ENCODE peak calls at places on chromosomes 11 and 22, in ten cellular contexts. T is dorsolateral prefrontal cortex; R is HFF-Myc; B is esophagus muscularis mucosa; Y is Peyer's patch; I is CD8-positive, alpha-beta T cell; U is natural killer cell; N is fibroblast of the aortic adventitia; L is astrocyte of the spinal cord; O is stomach. W is an unnamed sample.
A peak's percentile ranks its signal among the peaks of the same experiment; 100 is the strongest.

GRCh38 chr11:124274000-124274399 is 17.8 kb downstream of the OR8G5 start:
- DNase-seq in T (no peak), R (no peak), B (no peak), Y (no peak), I (no peak), U (no peak), N (no peak), L (no peak), O (no peak), W (no peak)

GRCh38 chr11:98155696-98156095 is 865.1 kb upstream of the CNTN5 start:
- DNase-seq in T (no peak), R (no peak), B (no peak), Y (no peak), I (no peak), U (no peak), N (no peak), L (no peak), O (no peak), W (no peak)

GRCh38 chr11:17498058-17498457 is 21.4 kb upstream of the ABCC8 start:
- DNase-seq in T (peak; percentile 25), R (no peak), B (no peak), Y (peak; percentile 51), I (no peak), U (no peak), N (no peak), L (no peak), O (no peak), W (no peak)

GRCh38 chr11:61742391-61742790 is 10.0 kb upstream of the MYRF start:
- DNase-seq in T (no peak), R (no peak), B (no peak), Y (no peak), I (no peak), U (no peak), N (no peak), L (no peak), O (no peak), W (no peak)

GRCh38 chr11:29173660-29174062 is 843.2 kb downstream of the KCNA4 start:
- DNase-seq in T (no peak), R (peak; percentile 5), B (no peak), Y (no peak), I (no peak), U (no peak), N (peak; percentile 95), L (peak; percentile 93), O (no peak), W (peak; percentile 71)

GRCh38 chr11:41316726-41317125 is 142.7 kb downstream of the LRRC4C start:
- DNase-seq in T (no peak), R (no peak), B (no peak), Y (no peak), I (no peak), U (no peak), N (no peak), L (peak; percentile 56), O (no peak), W (no peak)

GRCh38 chr11:61598886-61599868 is 18.3 kb upstream of the SYT7 start:
- DNase-seq in T (no peak), R (no peak), B (no peak), Y (no peak), I (no peak), U (no peak), N (peak; percentile 86), L (peak; percentile 55), O (no peak), W (no peak)

GRCh38 chr11:117750357-117750756 is 46.7 kb downstream of the DSCAML1 start:
- DNase-seq in T (no peak), R (no peak), B (no peak), Y (no peak), I (no peak), U (no peak), N (no peak), L (no peak), O (no peak), W (no peak)

GRCh38 chr22:38837414-38837813 is 6.4 kb downstream of the NPTXR start:
- DNase-seq in T (no peak), R (no peak), B (no peak), Y (no peak), I (no peak), U (no peak), N (no peak), L (no peak), O (no peak), W (no peak)

GRCh38 chr11:35391922-35392813 is 27.2 kb downstream of the SLC1A2 start:
- DNase-seq in T (peak; percentile 67), R (peak; percentile 77), B (peak; percentile 94), Y (peak; percentile 84), I (peak; percentile 79), U (peak; percentile 73), N (peak; percentile 84), L (peak; percentile 76), O (peak; percentile 82), W (peak; percentile 67)

GRCh38 chr22:27982630-27983180 is 63.6 kb upstream of the PITPNB start:
- DNase-seq in T (no peak), R (no peak), B (no peak), Y (no peak), I (no peak), U (no peak), N (no peak), L (no peak), O (peak; percentile 22), W (no peak)

DNA sequence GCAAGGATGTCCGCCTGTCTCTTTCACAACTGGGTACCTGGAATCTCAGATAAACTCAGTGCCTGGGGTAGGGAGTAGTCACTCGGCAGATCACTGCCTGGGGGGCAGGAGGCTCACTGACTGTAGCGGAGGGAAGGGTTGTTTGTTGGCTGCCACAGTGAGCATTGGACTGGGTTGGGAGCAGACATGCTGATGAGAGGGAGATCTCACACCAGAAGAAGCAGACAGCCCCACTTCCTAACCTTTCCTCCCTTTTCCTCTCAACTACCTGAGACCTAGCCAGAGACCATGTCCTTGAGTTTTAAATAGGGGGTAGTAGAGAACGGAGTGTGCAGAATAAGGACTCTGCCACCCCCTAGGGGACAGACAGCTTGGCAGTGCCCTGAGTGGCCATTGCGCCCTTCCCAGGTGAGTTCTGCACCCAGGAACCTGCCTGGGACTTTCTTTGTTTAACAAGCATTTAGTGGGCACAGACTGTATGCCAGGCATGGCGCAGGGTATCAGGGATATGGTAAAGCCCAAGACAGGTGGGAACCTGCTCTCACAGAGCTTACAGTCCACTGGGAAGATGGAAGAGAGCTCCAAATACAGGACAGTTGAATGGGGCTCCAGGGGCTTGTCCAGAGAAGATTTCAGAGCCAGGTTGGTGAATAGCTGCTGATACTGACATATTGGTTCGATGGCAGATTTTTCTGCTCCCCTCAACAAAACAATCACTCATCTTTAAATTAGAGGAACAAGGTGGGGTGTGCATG is 115.7 kb upstream of the NNMT start:
- DNase-seq in T (peak; percentile 56), R (no peak), B (no peak), Y (peak; percentile 75), I (peak; percentile 39), U (no peak), N (peak; percentile 20), L (no peak), O (peak; percentile 77), W (no peak)
- TF ChIP-seq CTCF in T (peak; percentile 62), R (peak; percentile 51), B (peak; percentile 58), Y (peak; percentile 72), I (peak; percentile 36), U (peak; percentile 44), N (peak; percentile 43), L (peak; percentile 52), O (peak; percentile 49), W (peak; percentile 68)

DNA sequence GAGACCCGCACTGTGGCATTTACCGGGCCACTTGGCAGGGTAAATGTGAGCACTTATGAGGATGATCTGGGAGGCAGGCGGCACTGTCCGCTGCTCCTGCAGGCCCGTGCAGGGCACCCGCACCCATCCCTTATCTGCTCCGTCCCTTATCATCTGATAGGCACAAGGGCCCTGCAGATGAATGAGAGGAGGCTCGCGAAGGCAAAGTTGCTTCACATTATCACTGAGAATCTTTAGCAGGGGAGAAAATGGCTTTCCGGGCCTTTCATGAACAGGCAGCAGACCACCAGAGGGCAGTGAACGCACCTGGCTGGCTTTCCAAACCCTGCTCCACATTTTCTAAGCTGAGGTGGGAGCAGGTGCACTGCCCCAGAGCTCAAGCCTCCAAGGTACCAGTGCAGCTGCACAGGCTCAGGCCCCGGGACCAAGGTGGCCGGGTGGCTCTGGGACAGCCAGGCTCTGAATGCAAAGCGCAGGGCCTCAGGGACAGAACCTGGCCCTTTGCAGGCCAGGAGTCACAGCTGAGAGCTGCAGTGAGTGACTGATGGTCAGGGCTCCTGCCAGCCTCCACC is 165.6 kb downstream of the SHANK2 start:
- DNase-seq in T (peak; percentile 25), R (no peak), B (no peak), Y (peak; percentile 61), I (no peak), U (no peak), N (peak; percentile 16), L (peak; percentile 22), O (no peak), W (no peak)
- TF ChIP-seq CTCF in T (peak; percentile 53), R (peak; percentile 61), B (no peak), Y (peak; percentile 43), I (no peak), U (no peak), N (peak; percentile 50), L (peak; percentile 70), O (peak; percentile 24), W (peak; percentile 72)

DNA sequence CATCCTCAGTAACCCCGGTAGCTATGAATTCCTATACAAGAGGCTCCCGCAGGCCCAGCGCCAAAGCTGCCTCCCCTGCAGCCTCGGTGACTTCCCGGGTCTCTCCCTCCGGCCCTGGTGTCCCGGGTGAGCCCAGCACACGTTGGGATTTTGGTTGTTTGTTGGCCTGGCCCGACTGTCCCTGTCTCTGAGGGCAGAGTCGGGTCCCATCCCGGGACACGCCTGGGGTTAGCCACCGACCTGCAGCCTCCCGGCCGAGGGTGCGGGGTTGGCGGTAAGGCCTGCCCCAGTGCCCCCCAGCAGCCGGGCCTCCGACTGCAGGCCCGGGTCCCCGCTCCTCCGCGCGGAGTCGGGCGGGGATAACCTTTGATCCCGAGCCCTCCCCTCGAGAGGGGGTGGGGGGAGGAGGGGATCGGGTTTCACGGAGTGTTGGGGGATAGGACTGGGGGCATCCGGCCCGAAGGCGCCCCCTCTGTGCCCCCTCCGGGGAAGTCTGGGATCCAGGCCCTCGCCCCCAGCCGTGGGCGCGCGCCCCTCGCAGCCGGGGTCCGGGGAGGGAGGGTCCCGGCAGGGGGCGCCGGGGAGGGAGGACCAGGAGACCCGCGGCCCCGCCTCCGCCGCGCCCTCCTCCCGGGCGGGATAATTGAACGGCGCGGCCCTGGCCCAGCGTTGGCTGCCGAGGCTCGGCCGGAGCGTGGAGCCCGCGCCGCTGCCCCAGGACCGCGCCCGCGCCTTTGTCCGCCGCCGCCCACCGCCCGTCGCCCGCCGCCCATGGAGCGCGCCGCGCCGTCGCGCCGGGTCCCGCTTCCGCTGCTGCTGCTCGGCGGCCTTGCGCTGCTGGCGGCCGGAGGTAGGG is at the start of gene FBLN1:
- DNase-seq in T (no peak), R (no peak), B (no peak), Y (no peak), I (no peak), U (no peak), N (no peak), L (no peak), O (no peak), W (no peak)
- TF ChIP-seq CTCF in T (no peak), R (peak; percentile 26), B (no peak), Y (no peak), I (no peak), U (no peak), N (peak; percentile 13), L (no peak), O (no peak), W (peak; percentile 67)

DNA sequence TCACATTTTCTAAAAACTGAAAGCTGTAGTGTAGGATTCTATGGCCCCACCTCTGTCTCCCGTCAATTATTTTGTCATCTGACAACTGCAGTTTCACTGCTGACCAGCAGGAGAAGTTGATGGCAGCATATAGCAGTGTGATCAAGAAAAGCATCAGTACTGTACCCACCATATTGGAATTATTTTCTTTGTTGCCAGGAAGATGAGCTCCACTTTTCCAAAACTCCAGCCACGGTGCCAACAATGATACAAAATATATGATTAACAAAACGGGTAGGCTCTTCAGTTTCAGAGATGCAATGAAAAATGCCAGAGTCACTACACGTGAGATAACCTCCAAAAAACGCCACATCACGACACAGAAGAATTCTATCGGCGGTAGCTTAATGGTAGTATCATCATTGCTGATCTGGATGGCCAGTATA is 41.3 kb downstream of the XKR3 start:
- DNase-seq in T (no peak), R (no peak), B (no peak), Y (no peak), I (no peak), U (no peak), N (no peak), L (no peak), O (no peak), W (no peak)
- TF ChIP-seq CTCF in T (peak; percentile 9), R (peak; percentile 17), B (no peak), Y (no peak), I (no peak), U (peak; percentile 12), N (peak; percentile 31), L (peak; percentile 7), O (peak; percentile 8), W (peak; percentile 59)